ENCODE peak calls at places on chromosomes 13 and 19, in four cellular contexts. One of them, this sample, is unnamed. For H3K79me1, the result is how much of the 10 kb centered on the place peaks cover.

GRCh38 chr19:36456831-36457230 is 32.5 kb downstream of the ZNF566 start:
- DNase-seq in mesendoderm: no peak
- DNase-seq in IMR-90: no peak
- DNase-seq in H1: no peak
- DNase-seq in this sample: no peak

GRCh38 chr19:55283548-55284393 is at the start of gene BRSK1:
- DNase-seq in mesendoderm: peak
- DNase-seq in IMR-90: peak
- DNase-seq in H1: peak
- DNase-seq in this sample: peak

GRCh38 chr19:1001538-1002166 is 1.4 kb downstream of the GRIN3B start:
- DNase-seq in mesendoderm: peak
- DNase-seq in IMR-90: no peak
- DNase-seq in H1: peak
- DNase-seq in this sample: peak

GRCh38 chr19:31350693-31351211 is 1.5 kb upstream of the TSHZ3 start:
- DNase-seq in mesendoderm: peak
- DNase-seq in IMR-90: peak
- DNase-seq in H1: peak
- DNase-seq in this sample: peak

GRCh38 chr13:109743706-109744453 is 42.5 kb downstream of the IRS2 start:
- DNase-seq in mesendoderm: peak
- DNase-seq in IMR-90: peak
- DNase-seq in H1: no peak
- DNase-seq in this sample: peak

GRCh38 chr19:57010541-57010940 is 109.2 kb upstream of the USP29 start:
- DNase-seq in mesendoderm: no peak
- DNase-seq in IMR-90: no peak
- DNase-seq in H1: no peak
- DNase-seq in this sample: no peak

GRCh38 chr19:20325151-20325550 is 158.1 kb downstream of the ZNF486 start:
- DNase-seq in mesendoderm: no peak
- DNase-seq in IMR-90: no peak
- DNase-seq in H1: no peak
- DNase-seq in this sample: no peak

GRCh38 chr13:113927661-113928581 is 46.0 kb downstream of the C13orf46 start:
- DNase-seq in mesendoderm: no peak
- DNase-seq in IMR-90: peak
- DNase-seq in H1: no peak
- DNase-seq in this sample: peak

GRCh38 chr13:36089130-36089529 is 42.1 kb downstream of the DCLK1 start:
- DNase-seq in mesendoderm: no peak
- DNase-seq in IMR-90: no peak
- DNase-seq in H1: no peak
- DNase-seq in this sample: no peak

GRCh38 chr13:36418022-36418805 is 14.1 kb upstream of the CCNA1 start:
- DNase-seq in mesendoderm: peak
- DNase-seq in IMR-90: peak
- DNase-seq in H1: no peak
- DNase-seq in this sample: no peak

GRCh38 chr13:23980160-23980551 is 82.9 kb upstream of the C1QTNF9B start:
- DNase-seq in mesendoderm: peak
- DNase-seq in IMR-90: peak
- DNase-seq in H1: peak
- DNase-seq in this sample: peak

GRCh38 chr13:41520016-41520698 is 62.8 kb downstream of the RGCC start:
- DNase-seq in mesendoderm: peak
- DNase-seq in IMR-90: no peak
- DNase-seq in H1: no peak
- DNase-seq in this sample: no peak

GRCh38 chr13:97224544-97225324 is 2.6 kb downstream of the MBNL2 start:
- DNase-seq in mesendoderm: peak
- DNase-seq in IMR-90: peak
- DNase-seq in H1: no peak
- DNase-seq in this sample: no peak

GRCh38 chr19:2820112-2820702 is 539 bp downstream of the ZNF554 start:
- DNase-seq in mesendoderm: peak
- DNase-seq in IMR-90: no peak
- DNase-seq in H1: no peak
- DNase-seq in this sample: peak

GRCh38 chr13:107266657-107267056 is 698.7 kb upstream of the ARGLU1 start:
- DNase-seq in mesendoderm: no peak
- DNase-seq in IMR-90: no peak
- DNase-seq in H1: no peak
- DNase-seq in this sample: no peak

GRCh38 chr13:51768378-51768921 is 35.5 kb downstream of the DHRS12 start:
- DNase-seq in mesendoderm: peak
- DNase-seq in IMR-90: no peak
- DNase-seq in H1: peak
- DNase-seq in this sample: peak

GRCh38 chr19:38944981-38945506 is 14.3 kb downstream of the MRPS12 start:
- DNase-seq in mesendoderm: no peak
- DNase-seq in IMR-90: no peak
- DNase-seq in H1: no peak
- DNase-seq in this sample: no peak

GRCh38 chr13:113398963-113399754 is 35.2 kb upstream of the GRTP1 start:
- DNase-seq in mesendoderm: peak
- DNase-seq in IMR-90: no peak
- DNase-seq in H1: no peak
- DNase-seq in this sample: peak

GRCh38 chr13:31887311-31887710 is 144.3 kb upstream of the FRY start:
- DNase-seq in mesendoderm: no peak
- DNase-seq in IMR-90: peak
- DNase-seq in H1: no peak
- DNase-seq in this sample: no peak

GRCh38 chr19:53982611-53983010 is 8.8 kb upstream of the CACNG6 start:
- DNase-seq in mesendoderm: peak
- DNase-seq in IMR-90: no peak
- DNase-seq in H1: peak
- DNase-seq in this sample: peak

GRCh38 chr19:6219147-6219525 is 60.6 kb downstream of the MLLT1 start:
- DNase-seq in mesendoderm: no peak
- DNase-seq in IMR-90: no peak
- DNase-seq in H1: no peak
- DNase-seq in this sample: no peak

GRCh38 chr13:112690242-112690943 is 555 bp downstream of the ATP11A start:
- DNase-seq in mesendoderm: no peak
- DNase-seq in IMR-90: peak
- DNase-seq in H1: no peak
- DNase-seq in this sample: peak

GRCh38 chr19:1015782-1016646 is 4.9 kb downstream of the TMEM259 start:
- DNase-seq in mesendoderm: peak
- DNase-seq in IMR-90: no peak
- DNase-seq in H1: peak
- DNase-seq in this sample: no peak

GRCh38 chr13:36086117-36086516 is 45.1 kb downstream of the DCLK1 start:
- DNase-seq in mesendoderm: peak
- DNase-seq in IMR-90: no peak
- DNase-seq in H1: no peak
- DNase-seq in this sample: peak

DNA sequence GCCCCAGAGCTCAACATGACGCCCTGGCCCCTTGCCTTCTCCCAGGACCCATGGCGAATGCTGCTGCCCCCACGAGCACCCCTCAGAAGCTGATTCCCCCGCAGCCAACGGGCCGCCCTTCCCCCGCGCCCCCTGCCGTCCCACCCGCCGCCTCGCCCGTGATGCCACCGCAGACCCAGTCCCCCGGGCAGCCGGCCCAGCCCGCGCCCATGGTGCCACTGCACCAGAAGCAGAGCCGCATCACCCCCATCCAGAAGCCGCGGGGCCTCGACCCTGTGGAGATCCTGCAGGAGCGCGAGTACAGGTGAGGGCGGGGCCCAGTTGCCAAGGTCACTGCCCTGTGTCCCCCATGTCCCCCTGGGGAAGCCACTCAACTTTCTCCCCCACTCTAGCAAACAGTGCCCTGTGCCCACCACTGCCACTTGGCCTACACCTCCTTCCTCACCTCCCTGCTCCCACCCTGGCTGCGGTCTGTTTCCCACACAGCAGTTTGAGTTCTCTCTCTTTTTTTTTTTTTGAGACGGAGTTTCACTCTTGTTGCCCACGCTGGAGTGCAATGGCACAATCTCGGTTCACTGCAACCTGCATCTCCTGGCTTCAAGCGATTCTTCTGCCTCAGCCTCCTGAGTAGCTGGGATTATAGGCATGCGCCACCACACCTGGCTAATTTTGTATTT is 26.9 kb downstream of the SMARCA4 start:
- DNase-seq in mesendoderm: no peak
- DNase-seq in IMR-90: no peak
- DNase-seq in H1: no peak
- DNase-seq in this sample: no peak
- H3K79me1 ChIP-seq in mesendoderm: under half
- H3K79me1 ChIP-seq in IMR-90: under half
- H3K79me1 ChIP-seq in H1: under half
- H3K79me1 ChIP-seq in this sample: under half

DNA sequence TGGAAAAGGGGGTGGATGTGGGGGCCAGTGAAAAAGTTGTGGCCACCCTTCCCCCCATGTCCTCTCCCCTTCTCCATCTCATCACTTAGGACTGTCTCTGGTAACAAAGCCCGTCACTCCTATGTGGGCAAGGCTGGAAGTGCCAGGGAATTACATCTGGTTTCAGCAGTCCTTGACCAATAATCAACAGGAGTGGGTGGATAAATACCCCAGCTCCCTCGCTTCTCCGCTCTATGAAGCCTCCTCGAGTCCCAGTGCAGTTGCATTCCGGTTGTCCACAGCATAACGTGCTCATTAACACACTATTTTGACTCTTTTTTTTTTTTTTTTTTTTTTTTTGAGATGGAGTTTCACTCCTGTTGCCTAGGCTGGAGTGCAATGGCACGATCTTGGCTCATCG is 31.5 kb downstream of the MYO1F start:
- DNase-seq in mesendoderm: no peak
- DNase-seq in IMR-90: no peak
- DNase-seq in H1: no peak
- DNase-seq in this sample: no peak
- H4K5ac ChIP-seq in mesendoderm: no peak
- H4K5ac ChIP-seq in IMR-90: no peak
- H4K5ac ChIP-seq in H1: no peak
- H4K5ac ChIP-seq in this sample: no peak

DNA sequence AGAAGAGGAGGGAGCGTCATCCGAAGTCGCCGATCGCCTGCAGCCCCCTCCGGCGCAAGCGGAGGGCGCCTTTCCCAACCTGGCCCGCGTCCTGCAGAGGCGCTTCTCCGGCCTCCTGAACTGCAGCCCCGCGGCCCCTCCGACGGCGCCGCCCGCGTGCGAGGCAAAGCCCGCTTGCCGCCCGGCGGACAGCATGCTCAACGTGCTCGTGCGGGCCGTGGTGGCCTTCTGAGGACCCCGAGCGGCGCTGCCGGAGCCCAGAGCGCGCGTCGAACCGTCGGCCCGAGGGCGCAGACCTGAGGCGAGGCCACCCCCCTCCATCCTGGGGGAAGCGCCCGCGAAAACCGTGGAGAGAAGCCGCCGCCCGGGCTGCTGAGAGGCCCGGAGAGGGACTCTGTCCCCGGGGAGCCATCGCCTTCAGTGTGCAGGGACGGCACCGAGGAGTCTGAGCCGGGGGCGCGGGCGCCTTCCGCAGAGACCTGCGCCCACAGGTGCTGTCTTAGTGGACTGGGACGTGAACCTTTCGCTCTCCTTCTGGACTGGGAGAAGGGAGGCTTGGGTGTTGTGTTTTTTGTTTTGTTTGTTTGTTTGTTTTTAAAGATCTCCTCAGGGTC is 3.5 kb downstream of the IER2 start:
- DNase-seq in mesendoderm: peak
- DNase-seq in IMR-90: no peak
- DNase-seq in H1: no peak
- DNase-seq in this sample: no peak
- H3K79me1 ChIP-seq in mesendoderm: under half
- H3K79me1 ChIP-seq in IMR-90: under half
- H3K79me1 ChIP-seq in H1: under half
- H3K79me1 ChIP-seq in this sample: under half

DNA sequence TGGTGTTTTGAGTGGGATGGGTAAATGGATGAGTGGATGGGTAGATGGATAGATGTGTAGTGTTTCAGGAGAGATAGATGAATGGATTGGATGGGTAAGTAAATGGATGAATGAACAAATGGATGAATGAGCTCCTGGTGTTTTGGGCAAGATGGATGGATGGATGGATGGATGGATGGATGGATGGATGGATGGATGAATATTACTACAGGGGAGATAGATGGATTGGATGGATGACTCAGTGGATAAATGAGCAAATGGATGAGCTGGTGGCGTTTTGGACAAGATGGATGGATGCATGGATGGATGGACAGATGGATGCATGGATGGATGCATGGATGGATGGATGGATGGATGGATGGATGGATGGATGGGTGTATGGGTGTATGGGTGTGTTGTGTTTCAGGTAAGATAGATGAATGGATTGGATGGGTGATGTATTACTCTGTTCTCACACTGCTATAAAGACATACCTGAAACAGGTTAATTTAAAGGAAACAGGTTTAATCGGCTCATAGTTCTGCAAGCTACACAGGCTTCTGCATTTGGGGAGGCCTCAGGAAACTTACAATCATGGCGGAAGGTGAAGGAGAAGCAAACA is 12.3 kb downstream of the ZSWIM4 start:
- DNase-seq in mesendoderm: no peak
- DNase-seq in IMR-90: no peak
- DNase-seq in H1: no peak
- DNase-seq in this sample: no peak
- H4K5ac ChIP-seq in mesendoderm: no peak
- H4K5ac ChIP-seq in IMR-90: no peak
- H4K5ac ChIP-seq in H1: no peak
- H4K5ac ChIP-seq in this sample: no peak

DNA sequence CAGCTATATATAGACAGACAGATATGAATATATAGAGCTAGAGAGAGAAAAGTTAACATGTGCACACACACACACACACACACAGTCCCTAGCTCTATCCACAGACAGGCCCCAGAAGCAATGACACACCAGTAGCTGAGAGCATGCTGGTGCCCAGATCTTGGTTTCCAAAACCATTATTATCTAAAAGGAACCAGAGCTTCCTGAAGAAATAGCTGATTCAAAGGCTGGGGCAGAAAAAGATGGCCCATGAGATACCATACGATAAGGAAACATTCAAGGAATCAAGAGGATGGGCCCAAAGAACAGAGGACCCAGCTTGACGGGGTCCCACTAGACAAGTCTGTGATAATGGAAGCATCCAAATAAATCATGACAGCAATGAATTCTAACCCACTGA is 53.4 kb downstream of the ABCC4 start:
- DNase-seq in mesendoderm: no peak
- DNase-seq in IMR-90: no peak
- DNase-seq in H1: no peak
- DNase-seq in this sample: no peak
- H3K79me1 ChIP-seq in mesendoderm: under half
- H3K79me1 ChIP-seq in IMR-90: under half
- H3K79me1 ChIP-seq in H1: under half
- H3K79me1 ChIP-seq in this sample: under half

GRCh38 chr13:34349091-34349722 is 531.3 kb downstream of the RFC3 start:
- DNase-seq in mesendoderm: no peak
- DNase-seq in IMR-90: peak
- DNase-seq in H1: no peak
- DNase-seq in this sample: no peak
- H4K5ac ChIP-seq in mesendoderm: no peak
- H4K5ac ChIP-seq in IMR-90: no peak
- H4K5ac ChIP-seq in H1: no peak
- H4K5ac ChIP-seq in this sample: no peak

This sample was measured in H9.